ENCODE peak calls at places on chromosomes 11 and 22, in seven cellular contexts. V is activated CD8-positive, alpha-beta memory T cell treated with anti-CD3 and anti-CD28 coated beads for 24 hours; C is T1000; P is DMS153; J is NCI-H1092 treated with DMSO at 0.1 percent for 48 hours; U is AG08396; E is memory B cell. O is an unnamed sample.

GRCh38 chr11:128506999-128507591 is 80.3 kb downstream of the ETS1 start:
- DNase-seq in V (no peak), C (peak), P (peak), J (peak), U (peak), E (no peak), O (no peak)

GRCh38 chr22:38724176-38724575 is 18.4 kb downstream of the GTPBP1 start:
- DNase-seq in V (no peak), C (no peak), P (no peak), J (no peak), U (no peak), E (no peak), O (no peak)

GRCh38 chr11:30333405-30333804 is 10.5 kb downstream of the ARL14EP start:
- DNase-seq in V (no peak), C (no peak), P (no peak), J (peak), U (no peak), E (no peak), O (no peak)

GRCh38 chr11:69684651-69685050 is 9.5 kb upstream of the LTO1 start:
- DNase-seq in V (no peak), C (no peak), P (no peak), J (no peak), U (no peak), E (no peak), O (no peak)

GRCh38 chr11:12789574-12789973 is 115.4 kb downstream of the TEAD1 start:
- DNase-seq in V (no peak), C (no peak), P (no peak), J (no peak), U (no peak), E (no peak), O (no peak)

GRCh38 chr11:76444065-76444383 is 794 bp upstream of the EMSY start:
- DNase-seq in V (no peak), C (no peak), P (no peak), J (no peak), U (no peak), E (no peak), O (no peak)

GRCh38 chr11:65208785-65209710 is 27.3 kb downstream of the CAPN1 start:
- DNase-seq in V (peak), C (no peak), P (no peak), J (no peak), U (no peak), E (no peak), O (no peak)

GRCh38 chr11:18065572-18065971 is 19.5 kb upstream of the TPH1 start:
- DNase-seq in V (no peak), C (no peak), P (peak), J (peak), U (no peak), E (no peak), O (no peak)

GRCh38 chr11:126917531-126918204 is 82.9 kb downstream of the KIRREL3 start:
- DNase-seq in V (no peak), C (peak), P (no peak), J (no peak), U (peak), E (no peak), O (no peak)

GRCh38 chr11:122696662-122697061 is 41.1 kb downstream of the UBASH3B start:
- DNase-seq in V (peak), C (no peak), P (no peak), J (no peak), U (no peak), E (no peak), O (peak)

GRCh38 chr11:76321820-76322524 is 59.0 kb downstream of the THAP12 start:
- DNase-seq in V (no peak), C (no peak), P (no peak), J (no peak), U (no peak), E (no peak), O (no peak)